ENCODE peak calls at places on chromosomes 2 and 18, in eight cellular contexts. S is NCI-H1694; N is iris pigment epithelial cell; Z is NCI-H1417; H is CD8-positive, alpha-beta memory T cell; J is stimulated activated CD4-positive, alpha-beta T cell treated with anti-CD3 and anti-CD28 coated beads, Interleukin-4, amount 100 ng/mL, for 24 hours; G is psoas muscle; M is astrocyte of the cerebellum. Q is an unnamed sample.

GRCh38 chr2:241349941-241350340 is 6.1 kb upstream of the FARP2 start:
- DNase-seq in S (no peak), N (no peak), Z (no peak), H (no peak), J (no peak), G (no peak), M (no peak), Q (no peak)

GRCh38 chr2:29747786-29748470 is 173.5 kb downstream of the ALK start:
- DNase-seq in S (peak; percentile 74), N (peak; percentile 61), Z (no peak), H (no peak), J (peak; percentile 6), G (no peak), M (peak; percentile 64), Q (no peak)

GRCh38 chr18:9335255-9336045 is 877 bp downstream of the TWSG1 start:
- DNase-seq in S (no peak), N (no peak), Z (peak; percentile 32), H (no peak), J (peak; percentile 27), G (no peak), M (no peak), Q (no peak)

GRCh38 chr2:43323810-43324588 is 97.6 kb upstream of the ZFP36L2 start:
- DNase-seq in S (no peak), N (no peak), Z (no peak), H (no peak), J (no peak), G (peak; percentile 86), M (no peak), Q (peak; percentile 75)

GRCh38 chr2:52107124-52107523 is 1075.2 kb upstream of the NRXN1 start:
- DNase-seq in S (no peak), N (no peak), Z (no peak), H (no peak), J (no peak), G (no peak), M (no peak), Q (no peak)

GRCh38 chr2:113707106-113707505 is 49.3 kb downstream of the SLC35F5 start:
- DNase-seq in S (no peak), N (peak; percentile 71), Z (no peak), H (no peak), J (no peak), G (no peak), M (no peak), Q (no peak)

GRCh38 chr2:71100195-71100964 is 29.6 kb downstream of the MCEE start:
- DNase-seq in S (peak; percentile 46), N (peak; percentile 76), Z (peak; percentile 48), H (peak; percentile 10), J (peak; percentile 52), G (peak; percentile 66), M (peak; percentile 40), Q (no peak)

GRCh38 chr2:29528891-29529520 is 392.4 kb downstream of the ALK start:
- DNase-seq in S (peak; percentile 85), N (peak; percentile 38), Z (peak; percentile 23), H (no peak), J (peak; percentile 15), G (peak; percentile 66), M (no peak), Q (no peak)

GRCh38 chr2:501130-501529 is 176.1 kb downstream of the TMEM18 start:
- DNase-seq in S (no peak), N (peak; percentile 1), Z (no peak), H (no peak), J (no peak), G (no peak), M (no peak), Q (no peak)

GRCh38 chr18:3452750-3453539 is 3.0 kb downstream of the TGIF1 start:
- DNase-seq in S (no peak), N (peak; percentile 41), Z (no peak), H (no peak), J (no peak), G (no peak), M (no peak), Q (peak; percentile 29)

GRCh38 chr2:109369671-109370191 is 240.7 kb downstream of the SH3RF3 start:
- DNase-seq in S (no peak), N (no peak), Z (no peak), H (no peak), J (no peak), G (no peak), M (no peak), Q (peak; percentile 7)

GRCh38 chr2:191713837-191714236 is 35.9 kb downstream of the NABP1 start:
- DNase-seq in S (no peak), N (no peak), Z (no peak), H (no peak), J (no peak), G (no peak), M (no peak), Q (no peak)

GRCh38 chr18:1585881-1586488 is 681.3 kb downstream of the ADCYAP1 start:
- DNase-seq in S (peak; percentile 21), N (peak; percentile 46), Z (peak; percentile 22), H (no peak), J (no peak), G (no peak), M (peak; percentile 18), Q (no peak)

GRCh38 chr18:28108801-28109200 is 68.1 kb downstream of the CDH2 start:
- DNase-seq in S (no peak), N (no peak), Z (no peak), H (no peak), J (no peak), G (no peak), M (peak; percentile 23), Q (no peak)

GRCh38 chr18:8911408-8912340 is 190.8 kb upstream of the NDUFV2 start:
- DNase-seq in S (no peak), N (no peak), Z (no peak), H (no peak), J (no peak), G (no peak), M (no peak), Q (no peak)

GRCh38 chr2:43576983-43577892 is 18.6 kb downstream of the THADA start:
- DNase-seq in S (peak; percentile 14), N (peak; percentile 81), Z (peak; percentile 3), H (no peak), J (peak; percentile 26), G (no peak), M (peak; percentile 44), Q (no peak)

GRCh38 chr2:11746807-11747459 is 501 bp downstream of the LPIN1 start:
- DNase-seq in S (peak; percentile 36), N (peak; percentile 36), Z (no peak), H (no peak), J (no peak), G (no peak), M (no peak), Q (no peak)

GRCh38 chr2:44912660-44913059 is 28.8 kb upstream of the SIX3 start:
- DNase-seq in S (no peak), N (peak; percentile 73), Z (no peak), H (no peak), J (no peak), G (peak; percentile 67), M (no peak), Q (no peak)

GRCh38 chr2:158182681-158183350 is 81.1 kb downstream of the UPP2 start:
- DNase-seq in S (no peak), N (no peak), Z (no peak), H (no peak), J (no peak), G (no peak), M (no peak), Q (no peak)

GRCh38 chr2:9554841-9555337 is 741 bp downstream of the ADAM17 start:
- DNase-seq in S (no peak), N (peak; percentile 91), Z (no peak), H (peak; percentile 3), J (peak; percentile 46), G (no peak), M (peak; percentile 73), Q (peak; percentile 38)